ENCODE peak calls at places on chromosome 11, in nine cellular contexts. One of them, this sample, is unnamed.

GRCh38 chr11:116062526-116063171 is 558.4 kb upstream of the CADM1 start:
- DNase-seq in heart left ventricle: no peak
- DNase-seq in trophoblast cell: no peak
- DNase-seq in kidney epithelial cell: no peak
- DNase-seq in fibroblast of mammary gland: no peak
- DNase-seq in uterus: no peak
- DNase-seq in fibroblast of the aortic adventitia: no peak
- DNase-seq in neuronal stem cell: no peak
- DNase-seq in mesenchymal stem cell: peak
- DNase-seq in this sample: no peak

GRCh38 chr11:117195208-117195607 is 4.0 kb upstream of the TAGLN start:
- DNase-seq in kidney epithelial cell: no peak
- DNase-seq in neuronal stem cell: no peak
- DNase-seq in fibroblast of mammary gland: no peak
- DNase-seq in heart left ventricle: no peak
- DNase-seq in mesenchymal stem cell: no peak
- DNase-seq in trophoblast cell: no peak
- DNase-seq in fibroblast of the aortic adventitia: no peak
- DNase-seq in uterus: no peak
- DNase-seq in this sample: no peak

GRCh38 chr11:118820412-118821357 is 29.7 kb upstream of the DDX6 start:
- DNase-seq in uterus: peak
- DNase-seq in fibroblast of mammary gland: peak
- DNase-seq in fibroblast of the aortic adventitia: peak
- DNase-seq in neuronal stem cell: no peak
- DNase-seq in kidney epithelial cell: peak
- DNase-seq in heart left ventricle: peak
- DNase-seq in trophoblast cell: no peak
- DNase-seq in mesenchymal stem cell: no peak
- DNase-seq in this sample: no peak

GRCh38 chr11:14148653-14149273 is 186.2 kb downstream of the SPON1 start:
- DNase-seq in fibroblast of mammary gland: peak
- DNase-seq in fibroblast of the aortic adventitia: peak
- DNase-seq in neuronal stem cell: no peak
- DNase-seq in mesenchymal stem cell: peak
- DNase-seq in kidney epithelial cell: no peak
- DNase-seq in heart left ventricle: no peak
- DNase-seq in trophoblast cell: no peak
- DNase-seq in uterus: no peak
- DNase-seq in this sample: peak

GRCh38 chr11:47858169-47858543 is 10.0 kb upstream of the NUP160 start:
- DNase-seq in heart left ventricle: no peak
- DNase-seq in neuronal stem cell: no peak
- DNase-seq in kidney epithelial cell: no peak
- DNase-seq in uterus: no peak
- DNase-seq in fibroblast of mammary gland: peak
- DNase-seq in fibroblast of the aortic adventitia: peak
- DNase-seq in trophoblast cell: no peak
- DNase-seq in mesenchymal stem cell: peak
- DNase-seq in this sample: no peak

GRCh38 chr11:1548221-1549070 is 23.6 kb downstream of the DUSP8 start:
- DNase-seq in mesenchymal stem cell: peak
- DNase-seq in fibroblast of the aortic adventitia: peak
- DNase-seq in fibroblast of mammary gland: peak
- DNase-seq in neuronal stem cell: no peak
- DNase-seq in uterus: peak
- DNase-seq in heart left ventricle: peak
- DNase-seq in trophoblast cell: no peak
- DNase-seq in kidney epithelial cell: no peak
- DNase-seq in this sample: no peak

GRCh38 chr11:18384157-18384641 is 10.2 kb upstream of the LDHA start:
- DNase-seq in neuronal stem cell: no peak
- DNase-seq in trophoblast cell: peak
- DNase-seq in uterus: peak
- DNase-seq in fibroblast of mammary gland: peak
- DNase-seq in mesenchymal stem cell: no peak
- DNase-seq in fibroblast of the aortic adventitia: peak
- DNase-seq in heart left ventricle: no peak
- DNase-seq in kidney epithelial cell: peak
- DNase-seq in this sample: no peak

GRCh38 chr11:45805305-45806071 is 539 bp downstream of the SLC35C1 start:
- DNase-seq in heart left ventricle: peak
- DNase-seq in kidney epithelial cell: no peak
- DNase-seq in neuronal stem cell: peak
- DNase-seq in fibroblast of mammary gland: peak
- DNase-seq in mesenchymal stem cell: peak
- DNase-seq in fibroblast of the aortic adventitia: peak
- DNase-seq in trophoblast cell: peak
- DNase-seq in uterus: peak
- DNase-seq in this sample: peak

GRCh38 chr11:26042113-26042512 is 289.8 kb upstream of the ANO3 start:
- DNase-seq in mesenchymal stem cell: no peak
- DNase-seq in trophoblast cell: no peak
- DNase-seq in fibroblast of mammary gland: no peak
- DNase-seq in fibroblast of the aortic adventitia: no peak
- DNase-seq in kidney epithelial cell: no peak
- DNase-seq in neuronal stem cell: no peak
- DNase-seq in uterus: no peak
- DNase-seq in heart left ventricle: no peak
- DNase-seq in this sample: no peak

GRCh38 chr11:96763244-96763643 is 373.4 kb downstream of the JRKL start:
- DNase-seq in fibroblast of the aortic adventitia: peak
- DNase-seq in kidney epithelial cell: no peak
- DNase-seq in heart left ventricle: no peak
- DNase-seq in uterus: no peak
- DNase-seq in mesenchymal stem cell: no peak
- DNase-seq in trophoblast cell: no peak
- DNase-seq in fibroblast of mammary gland: no peak
- DNase-seq in neuronal stem cell: no peak
- DNase-seq in this sample: no peak
- H3K4me3 ChIP-seq in fibroblast of the aortic adventitia: no peak
- H3K4me3 ChIP-seq in kidney epithelial cell: no peak
- H3K4me3 ChIP-seq in heart left ventricle: no peak
- H3K4me3 ChIP-seq in uterus: no peak
- H3K4me3 ChIP-seq in mesenchymal stem cell: no peak
- H3K4me3 ChIP-seq in trophoblast cell: no peak
- H3K4me3 ChIP-seq in fibroblast of mammary gland: no peak
- H3K4me3 ChIP-seq in neuronal stem cell: no peak
- H3K4me3 ChIP-seq in this sample: no peak

GRCh38 chr11:5703741-5704536 is 14.3 kb downstream of the TRIM22 start:
- DNase-seq in trophoblast cell: no peak
- DNase-seq in fibroblast of the aortic adventitia: no peak
- DNase-seq in fibroblast of mammary gland: no peak
- DNase-seq in uterus: no peak
- DNase-seq in heart left ventricle: no peak
- DNase-seq in kidney epithelial cell: no peak
- DNase-seq in mesenchymal stem cell: no peak
- DNase-seq in neuronal stem cell: no peak
- DNase-seq in this sample: no peak
- H3K4me3 ChIP-seq in trophoblast cell: no peak
- H3K4me3 ChIP-seq in fibroblast of the aortic adventitia: no peak
- H3K4me3 ChIP-seq in fibroblast of mammary gland: no peak
- H3K4me3 ChIP-seq in uterus: no peak
- H3K4me3 ChIP-seq in heart left ventricle: no peak
- H3K4me3 ChIP-seq in kidney epithelial cell: no peak
- H3K4me3 ChIP-seq in mesenchymal stem cell: no peak
- H3K4me3 ChIP-seq in neuronal stem cell: no peak
- H3K4me3 ChIP-seq in this sample: no peak

GRCh38 chr11:82733444-82734119 is at the start of gene FAM181B:
- DNase-seq in kidney epithelial cell: peak
- DNase-seq in uterus: peak
- DNase-seq in heart left ventricle: peak
- DNase-seq in fibroblast of the aortic adventitia: no peak
- DNase-seq in neuronal stem cell: peak
- DNase-seq in mesenchymal stem cell: peak
- DNase-seq in fibroblast of mammary gland: peak
- DNase-seq in trophoblast cell: peak
- DNase-seq in this sample: peak

GRCh38 chr11:82732734-82733443 is 775 bp downstream of the FAM181B start:
- DNase-seq in heart left ventricle: no peak
- DNase-seq in fibroblast of the aortic adventitia: no peak
- DNase-seq in fibroblast of mammary gland: no peak
- DNase-seq in mesenchymal stem cell: no peak
- DNase-seq in neuronal stem cell: no peak
- DNase-seq in kidney epithelial cell: no peak
- DNase-seq in uterus: peak
- DNase-seq in trophoblast cell: no peak
- DNase-seq in this sample: peak

GRCh38 chr11:82731691-82732277 is 1.9 kb downstream of the FAM181B start:
- DNase-seq in uterus: no peak
- DNase-seq in fibroblast of the aortic adventitia: no peak
- DNase-seq in heart left ventricle: no peak
- DNase-seq in fibroblast of mammary gland: no peak
- DNase-seq in kidney epithelial cell: no peak
- DNase-seq in neuronal stem cell: no peak
- DNase-seq in mesenchymal stem cell: no peak
- DNase-seq in trophoblast cell: no peak
- DNase-seq in this sample: no peak

GRCh38 chr11:82734120-82734479 is 436 bp upstream of the FAM181B start:
- DNase-seq in neuronal stem cell: no peak
- DNase-seq in fibroblast of the aortic adventitia: no peak
- DNase-seq in trophoblast cell: no peak
- DNase-seq in heart left ventricle: no peak
- DNase-seq in uterus: no peak
- DNase-seq in mesenchymal stem cell: no peak
- DNase-seq in fibroblast of mammary gland: no peak
- DNase-seq in kidney epithelial cell: no peak
- DNase-seq in this sample: no peak

GRCh38 chr11:82732348-82732733 is 1.3 kb downstream of the FAM181B start:
- DNase-seq in heart left ventricle: no peak
- DNase-seq in neuronal stem cell: no peak
- DNase-seq in uterus: no peak
- DNase-seq in kidney epithelial cell: no peak
- DNase-seq in fibroblast of mammary gland: no peak
- DNase-seq in trophoblast cell: no peak
- DNase-seq in mesenchymal stem cell: no peak
- DNase-seq in fibroblast of the aortic adventitia: no peak
- DNase-seq in this sample: no peak
- H3K4me3 ChIP-seq in heart left ventricle: peak
- H3K4me3 ChIP-seq in neuronal stem cell: no peak
- H3K4me3 ChIP-seq in uterus: peak
- H3K4me3 ChIP-seq in kidney epithelial cell: peak
- H3K4me3 ChIP-seq in fibroblast of mammary gland: no peak
- H3K4me3 ChIP-seq in trophoblast cell: no peak
- H3K4me3 ChIP-seq in mesenchymal stem cell: no peak
- H3K4me3 ChIP-seq in fibroblast of the aortic adventitia: no peak
- H3K4me3 ChIP-seq in this sample: peak

GRCh38 chr11:35971841-35972422 is 28.1 kb downstream of the LDLRAD3 start:
- DNase-seq in uterus: no peak
- DNase-seq in kidney epithelial cell: no peak
- DNase-seq in fibroblast of mammary gland: no peak
- DNase-seq in neuronal stem cell: no peak
- DNase-seq in fibroblast of the aortic adventitia: no peak
- DNase-seq in mesenchymal stem cell: no peak
- DNase-seq in heart left ventricle: no peak
- DNase-seq in trophoblast cell: no peak
- DNase-seq in this sample: no peak

GRCh38 chr11:35969089-35970046 is 25.5 kb downstream of the LDLRAD3 start:
- DNase-seq in trophoblast cell: no peak
- DNase-seq in neuronal stem cell: no peak
- DNase-seq in fibroblast of the aortic adventitia: no peak
- DNase-seq in mesenchymal stem cell: peak
- DNase-seq in kidney epithelial cell: no peak
- DNase-seq in heart left ventricle: no peak
- DNase-seq in fibroblast of mammary gland: no peak
- DNase-seq in uterus: no peak
- DNase-seq in this sample: no peak

GRCh38 chr11:35968386-35969088 is 24.7 kb downstream of the LDLRAD3 start:
- DNase-seq in neuronal stem cell: no peak
- DNase-seq in uterus: no peak
- DNase-seq in kidney epithelial cell: no peak
- DNase-seq in heart left ventricle: no peak
- DNase-seq in fibroblast of the aortic adventitia: no peak
- DNase-seq in mesenchymal stem cell: peak
- DNase-seq in trophoblast cell: peak
- DNase-seq in fibroblast of mammary gland: no peak
- DNase-seq in this sample: no peak

GRCh38 chr11:35967042-35967441 is 23.2 kb downstream of the LDLRAD3 start:
- DNase-seq in kidney epithelial cell: no peak
- DNase-seq in neuronal stem cell: no peak
- DNase-seq in heart left ventricle: peak
- DNase-seq in mesenchymal stem cell: no peak
- DNase-seq in uterus: no peak
- DNase-seq in fibroblast of mammary gland: no peak
- DNase-seq in trophoblast cell: no peak
- DNase-seq in fibroblast of the aortic adventitia: no peak
- DNase-seq in this sample: no peak

DNA sequence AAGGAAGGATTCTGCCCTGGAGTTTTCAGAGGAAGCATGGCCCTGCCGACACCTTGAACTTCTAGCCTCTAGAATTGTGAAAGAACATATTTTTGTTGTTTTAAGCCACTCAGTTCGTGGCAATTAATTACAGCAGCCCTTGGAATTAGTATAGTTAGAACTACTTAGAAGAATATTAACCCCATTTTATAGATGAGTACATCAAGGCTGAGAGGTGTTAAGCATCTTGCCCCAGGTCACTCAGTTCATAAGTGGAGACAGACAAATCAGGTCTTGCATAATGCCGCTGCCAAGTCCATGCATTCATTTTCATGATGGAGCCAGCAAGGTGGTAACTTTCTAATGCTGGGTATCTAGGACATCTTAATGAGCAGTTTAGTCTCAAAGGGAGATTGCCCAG is 26.6 kb downstream of the LDLRAD3 start:
- DNase-seq in kidney epithelial cell: no peak
- DNase-seq in neuronal stem cell: no peak
- DNase-seq in fibroblast of the aortic adventitia: no peak
- DNase-seq in heart left ventricle: no peak
- DNase-seq in mesenchymal stem cell: no peak
- DNase-seq in trophoblast cell: no peak
- DNase-seq in fibroblast of mammary gland: no peak
- DNase-seq in uterus: no peak
- DNase-seq in this sample: no peak
- H3K4me3 ChIP-seq in kidney epithelial cell: no peak
- H3K4me3 ChIP-seq in neuronal stem cell: no peak
- H3K4me3 ChIP-seq in fibroblast of the aortic adventitia: no peak
- H3K4me3 ChIP-seq in heart left ventricle: no peak
- H3K4me3 ChIP-seq in mesenchymal stem cell: no peak
- H3K4me3 ChIP-seq in trophoblast cell: no peak
- H3K4me3 ChIP-seq in fibroblast of mammary gland: no peak
- H3K4me3 ChIP-seq in uterus: no peak
- H3K4me3 ChIP-seq in this sample: no peak

GRCh38 chr11:121775276-121775675 is 322.5 kb upstream of the SORL1-AS1 start:
- DNase-seq in fibroblast of the aortic adventitia: no peak
- DNase-seq in fibroblast of mammary gland: no peak
- DNase-seq in trophoblast cell: no peak
- DNase-seq in mesenchymal stem cell: no peak
- DNase-seq in kidney epithelial cell: no peak
- DNase-seq in neuronal stem cell: no peak
- DNase-seq in heart left ventricle: no peak
- DNase-seq in uterus: no peak
- DNase-seq in this sample: no peak
- H3K4me3 ChIP-seq in fibroblast of the aortic adventitia: no peak
- H3K4me3 ChIP-seq in fibroblast of mammary gland: no peak
- H3K4me3 ChIP-seq in trophoblast cell: no peak
- H3K4me3 ChIP-seq in mesenchymal stem cell: no peak
- H3K4me3 ChIP-seq in kidney epithelial cell: no peak
- H3K4me3 ChIP-seq in neuronal stem cell: no peak
- H3K4me3 ChIP-seq in heart left ventricle: no peak
- H3K4me3 ChIP-seq in uterus: no peak
- H3K4me3 ChIP-seq in this sample: no peak

GRCh38 chr11:34358666-34359547 is 1.1 kb upstream of the ABTB2 start:
- DNase-seq in neuronal stem cell: peak
- DNase-seq in fibroblast of mammary gland: peak
- DNase-seq in mesenchymal stem cell: peak
- DNase-seq in kidney epithelial cell: no peak
- DNase-seq in heart left ventricle: peak
- DNase-seq in trophoblast cell: peak
- DNase-seq in uterus: peak
- DNase-seq in fibroblast of the aortic adventitia: peak
- DNase-seq in this sample: peak
- H3K4me3 ChIP-seq in neuronal stem cell: peak
- H3K4me3 ChIP-seq in fibroblast of mammary gland: peak
- H3K4me3 ChIP-seq in mesenchymal stem cell: peak
- H3K4me3 ChIP-seq in kidney epithelial cell: peak
- H3K4me3 ChIP-seq in heart left ventricle: peak
- H3K4me3 ChIP-seq in trophoblast cell: peak
- H3K4me3 ChIP-seq in uterus: peak
- H3K4me3 ChIP-seq in fibroblast of the aortic adventitia: peak
- H3K4me3 ChIP-seq in this sample: peak